ENCODE peak calls at places on chromosome 6, in seven cellular contexts. T, W, O, Y, B, A and U are unnamed samples.

GRCh38 chr6:91317247-91317646 is 730.4 kb upstream of the MAP3K7 start:
- DNase-seq in T (no peak), W (no peak), O (peak; percentile 1), Y (no peak), B (no peak), A (no peak), U (no peak)

GRCh38 chr6:6969761-6970223 is 138.0 kb upstream of the RREB1 start:
- DNase-seq in T (no peak), W (no peak), O (no peak), Y (no peak), B (peak; percentile 63), A (no peak), U (peak; percentile 50)

GRCh38 chr6:79574636-79575035 is 37.4 kb upstream of the LCA5 start:
- DNase-seq in T (no peak), W (no peak), O (peak; percentile 78), Y (no peak), B (peak; percentile 84), A (no peak), U (no peak)

GRCh38 chr6:146860583-146860982 is 261.8 kb downstream of the ADGB start:
- DNase-seq in T (no peak), W (no peak), O (no peak), Y (peak; percentile 21), B (no peak), A (no peak), U (no peak)

GRCh38 chr6:139919107-139920026 is 544.9 kb upstream of the CITED2 start:
- DNase-seq in T (no peak), W (no peak), O (no peak), Y (no peak), B (no peak), A (no peak), U (no peak)

GRCh38 chr6:26025047-26025893 is 62.0 kb upstream of the HFE start:
- DNase-seq in T (no peak), W (no peak), O (peak; percentile 91), Y (no peak), B (peak; percentile 63), A (no peak), U (peak; percentile 82)

GRCh38 chr6:135675862-135676261 is 175.6 kb upstream of the PDE7B start:
- DNase-seq in T (peak; percentile 17), W (peak; percentile 4), O (peak; percentile 41), Y (peak; percentile 39), B (peak; percentile 22), A (no peak), U (peak; percentile 54)

GRCh38 chr6:8859501-8859900 is 424.2 kb upstream of the SLC35B3 start:
- DNase-seq in T (no peak), W (no peak), O (no peak), Y (no peak), B (no peak), A (no peak), U (no peak)

GRCh38 chr6:101931766-101932165 is 538.3 kb downstream of the GRIK2 start:
- DNase-seq in T (no peak), W (no peak), O (no peak), Y (no peak), B (no peak), A (no peak), U (no peak)

GRCh38 chr6:143333081-143333480 is 117.4 kb downstream of the ADAT2 start:
- DNase-seq in T (no peak), W (no peak), O (no peak), Y (no peak), B (no peak), A (no peak), U (no peak)

GRCh38 chr6:154123131-154123530 is 84.1 kb downstream of the OPRM1 start:
- DNase-seq in T (no peak), W (no peak), O (no peak), Y (no peak), B (no peak), A (no peak), U (no peak)

GRCh38 chr6:14086701-14087100 is 30.9 kb upstream of the CD83 start:
- DNase-seq in T (no peak), W (no peak), O (peak; percentile 6), Y (no peak), B (no peak), A (no peak), U (no peak)

DNA sequence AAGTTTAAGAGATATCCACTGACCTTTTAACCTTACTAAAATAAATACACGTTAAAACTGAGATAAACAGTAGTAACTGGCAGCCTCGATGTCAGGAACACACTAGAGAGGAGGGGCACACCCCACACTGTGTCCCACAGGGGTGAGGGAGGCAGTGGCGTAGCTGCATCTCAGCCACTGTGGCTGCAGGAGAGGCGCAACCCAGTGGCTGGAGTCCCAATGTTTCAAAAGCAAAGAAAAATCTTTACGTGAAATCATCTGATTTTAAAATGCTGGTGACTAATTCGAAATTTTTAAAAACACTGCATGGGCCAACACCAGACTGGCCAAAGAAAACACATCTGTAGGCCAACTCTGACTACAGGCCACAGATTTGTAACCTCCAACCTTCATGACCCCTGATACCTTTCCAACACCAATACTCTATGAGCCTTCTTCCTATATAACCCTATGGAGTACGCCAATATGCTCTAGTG is 54.7 kb downstream of the TRAM2 start:
- DNase-seq in T (no peak), W (no peak), O (peak; percentile 79), Y (peak; percentile 39), B (no peak), A (no peak), U (no peak)
- TF ChIP-seq RFX5 in T (no peak), W (no peak), O (no peak), Y (no peak), B (no peak), A (no peak), U (no peak)

GRCh38 chr6:149904661-149905370 is 6.9 kb upstream of the RAET1E start:
- DNase-seq in T (no peak), W (no peak), O (no peak), Y (no peak), B (no peak), A (no peak), U (no peak)
- TF ChIP-seq RFX5 in T (no peak), W (no peak), O (no peak), Y (no peak), B (no peak), A (no peak), U (no peak)

DNA sequence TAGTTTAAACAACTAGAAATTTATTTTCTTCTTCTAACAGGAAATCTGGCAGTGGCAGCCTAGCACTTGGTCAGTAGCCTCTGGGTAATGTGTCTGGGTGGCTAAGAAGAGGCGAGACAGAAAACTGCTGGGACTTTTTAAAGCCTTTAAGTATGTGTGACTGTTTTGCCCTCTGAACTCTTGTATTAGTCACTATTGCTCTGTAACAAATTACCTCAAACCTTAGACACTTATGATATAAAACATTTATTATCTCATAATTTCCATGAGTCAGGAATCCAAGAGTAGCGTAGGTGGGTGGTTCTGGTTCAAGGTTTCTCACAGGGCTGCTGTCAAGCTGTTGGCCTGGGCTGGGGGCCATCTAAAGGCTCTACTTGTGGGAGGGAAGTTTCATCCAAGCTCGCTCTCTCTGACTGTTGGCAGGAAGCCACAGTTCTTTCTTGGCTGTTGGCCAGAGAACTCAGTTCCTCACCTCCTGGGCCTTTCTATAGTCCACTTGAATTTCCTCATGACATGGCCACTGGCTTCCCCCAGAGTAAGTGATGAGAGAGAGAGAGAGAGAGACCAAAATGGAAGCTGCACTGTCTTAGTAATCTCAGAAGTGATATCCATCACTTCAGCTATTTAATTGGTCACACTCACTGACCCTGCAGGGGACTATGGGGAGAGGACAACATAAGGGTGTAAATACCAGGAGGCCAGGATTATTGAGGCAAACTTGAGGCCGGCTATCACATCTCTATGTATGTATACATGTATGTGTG is 17.4 kb upstream of the TBC1D22B start:
- DNase-seq in T (no peak), W (peak; percentile 69), O (peak; percentile 99), Y (peak; percentile 41), B (peak; percentile 85), A (no peak), U (peak; percentile 98)
- TF ChIP-seq RFX5 in T (no peak), W (no peak), O (no peak), Y (no peak), B (no peak), A (no peak), U (no peak)

DNA sequence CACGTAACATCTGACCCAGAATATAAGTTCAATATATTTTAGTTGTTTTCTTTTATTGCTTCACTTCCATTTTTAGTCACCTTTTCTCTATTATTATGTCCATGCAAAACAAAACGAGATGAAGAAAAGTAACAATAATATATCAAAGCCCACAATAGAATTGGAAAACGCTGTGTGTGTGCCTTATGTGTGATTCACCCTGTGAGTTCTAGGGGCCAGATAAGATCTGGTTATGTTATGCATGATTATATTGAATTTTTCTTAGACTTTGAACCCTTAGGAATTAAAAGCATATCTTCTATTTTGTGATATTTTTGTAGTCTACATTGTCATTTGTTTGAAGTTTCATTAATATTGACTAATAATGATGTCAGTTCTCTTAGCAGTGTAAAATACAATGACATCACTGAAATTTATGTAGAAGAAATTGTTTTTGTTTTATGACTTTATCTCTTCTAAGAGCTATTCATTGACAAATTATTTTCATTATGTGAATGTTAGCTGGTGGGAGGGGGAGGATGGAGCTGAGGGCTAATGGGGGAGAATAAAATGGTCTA is 243.6 kb downstream of the TFAP2B start:
- DNase-seq in T (no peak), W (no peak), O (no peak), Y (no peak), B (no peak), A (no peak), U (no peak)
- TF ChIP-seq RFX5 in T (no peak), W (no peak), O (no peak), Y (no peak), B (no peak), A (no peak), U (no peak)

DNA sequence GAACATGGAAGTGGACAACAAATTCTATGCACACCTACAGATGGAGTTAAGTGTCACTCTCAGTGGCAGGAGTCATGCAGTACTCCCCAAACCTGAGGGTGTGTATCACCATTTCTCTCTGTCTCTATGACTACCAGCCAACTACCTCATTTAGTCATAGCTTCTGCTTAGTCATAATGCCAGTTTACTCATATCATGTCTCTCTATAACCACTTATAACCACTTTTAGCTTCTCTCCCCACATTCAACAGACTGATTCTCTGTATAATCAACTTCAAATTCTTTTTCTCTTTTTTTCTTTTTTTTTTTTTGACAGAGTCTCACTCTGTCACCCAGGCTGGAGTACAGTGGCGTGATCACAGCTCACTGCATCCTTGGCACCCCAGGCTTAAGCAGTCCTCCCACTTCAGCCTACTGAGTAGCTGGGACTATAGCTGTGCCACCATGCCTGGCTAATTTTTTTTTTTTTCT is 13.8 kb upstream of the GTF3C6 start:
- DNase-seq in T (peak; percentile 70), W (peak; percentile 94), O (peak; percentile 93), Y (no peak), B (peak; percentile 9), A (no peak), U (peak; percentile 47)
- TF ChIP-seq RFX5 in T (no peak), W (no peak), O (no peak), Y (no peak), B (no peak), A (no peak), U (no peak)